ENCODE peak calls at places on chromosomes 1 and 21, in six cellular contexts. One of them, this sample, is unnamed.

GRCh38 chr1:72366473-72366872 is 84.1 kb upstream of the NEGR1 start:
- DNase-seq in NCI-H1092 treated with DMSO at 0.1 percent for 48 hours: peak
- DNase-seq in stimulated activated CD8-positive, alpha-beta memory T cell treated with anti-CD3 and anti-CD28 coated beads, Interleukin-15, amount 100 ng/mL, for 24 hours: no peak
- DNase-seq in small intestine: no peak
- DNase-seq in AG10803: peak
- DNase-seq in head of caudate nucleus: no peak
- DNase-seq in this sample: no peak

GRCh38 chr1:181061891-181062777 is 26.4 kb upstream of the IER5 start:
- DNase-seq in small intestine: no peak
- DNase-seq in head of caudate nucleus: peak
- DNase-seq in AG10803: peak
- DNase-seq in NCI-H1092 treated with DMSO at 0.1 percent for 48 hours: no peak
- DNase-seq in stimulated activated CD8-positive, alpha-beta memory T cell treated with anti-CD3 and anti-CD28 coated beads, Interleukin-15, amount 100 ng/mL, for 24 hours: no peak
- DNase-seq in this sample: peak

GRCh38 chr1:194568610-194569009 is 1382.2 kb upstream of the B3GALT2 start:
- DNase-seq in head of caudate nucleus: no peak
- DNase-seq in NCI-H1092 treated with DMSO at 0.1 percent for 48 hours: no peak
- DNase-seq in stimulated activated CD8-positive, alpha-beta memory T cell treated with anti-CD3 and anti-CD28 coated beads, Interleukin-15, amount 100 ng/mL, for 24 hours: no peak
- DNase-seq in small intestine: no peak
- DNase-seq in AG10803: no peak
- DNase-seq in this sample: no peak

GRCh38 chr1:117735045-117735992 is 129.5 kb downstream of the TENT5C start:
- DNase-seq in NCI-H1092 treated with DMSO at 0.1 percent for 48 hours: no peak
- DNase-seq in AG10803: peak
- DNase-seq in head of caudate nucleus: no peak
- DNase-seq in stimulated activated CD8-positive, alpha-beta memory T cell treated with anti-CD3 and anti-CD28 coated beads, Interleukin-15, amount 100 ng/mL, for 24 hours: no peak
- DNase-seq in small intestine: peak
- DNase-seq in this sample: no peak

GRCh38 chr1:174988986-174989385 is 10.8 kb upstream of the CACYBP start:
- DNase-seq in NCI-H1092 treated with DMSO at 0.1 percent for 48 hours: no peak
- DNase-seq in head of caudate nucleus: no peak
- DNase-seq in stimulated activated CD8-positive, alpha-beta memory T cell treated with anti-CD3 and anti-CD28 coated beads, Interleukin-15, amount 100 ng/mL, for 24 hours: no peak
- DNase-seq in small intestine: no peak
- DNase-seq in AG10803: no peak
- DNase-seq in this sample: no peak

GRCh38 chr1:87977145-87977544 is 648.5 kb downstream of the LMO4 start:
- DNase-seq in stimulated activated CD8-positive, alpha-beta memory T cell treated with anti-CD3 and anti-CD28 coated beads, Interleukin-15, amount 100 ng/mL, for 24 hours: no peak
- DNase-seq in small intestine: no peak
- DNase-seq in AG10803: no peak
- DNase-seq in NCI-H1092 treated with DMSO at 0.1 percent for 48 hours: no peak
- DNase-seq in head of caudate nucleus: no peak
- DNase-seq in this sample: no peak

GRCh38 chr21:45763506-45763905 is 120.0 kb downstream of the PCBP3 start:
- DNase-seq in stimulated activated CD8-positive, alpha-beta memory T cell treated with anti-CD3 and anti-CD28 coated beads, Interleukin-15, amount 100 ng/mL, for 24 hours: no peak
- DNase-seq in NCI-H1092 treated with DMSO at 0.1 percent for 48 hours: no peak
- DNase-seq in AG10803: no peak
- DNase-seq in head of caudate nucleus: no peak
- DNase-seq in small intestine: no peak
- DNase-seq in this sample: no peak

GRCh38 chr1:155006601-155007101 is 4.0 kb downstream of the ZBTB7B start:
- DNase-seq in NCI-H1092 treated with DMSO at 0.1 percent for 48 hours: no peak
- DNase-seq in small intestine: no peak
- DNase-seq in AG10803: no peak
- DNase-seq in head of caudate nucleus: peak
- DNase-seq in stimulated activated CD8-positive, alpha-beta memory T cell treated with anti-CD3 and anti-CD28 coated beads, Interleukin-15, amount 100 ng/mL, for 24 hours: no peak
- DNase-seq in this sample: no peak

This sample was measured in activated B cell treated with CpG ODN at 0.5 μM for 24 hours.